ENCODE peak calls at places on chromosome 16, in ten cellular contexts. T is PC-9, O is fibroblast of lung, M is keratinocyte, S is mammary epithelial cell, H is endothelial cell of umbilical vein, R is DND-41, F is MM.1S, A is hepatocyte, B is H1. E is an unnamed sample. For H3K9me3, the result is how much of the 10 kb centered on the place peaks cover.

GRCh38 chr16:50940275-50940854 is 198.5 kb downstream of the CYLD start:
- DNase-seq in M (no peak), H (no peak), O (no peak), R (no peak), T (no peak), B (no peak), F (no peak), S (no peak), A (no peak), E (peak)

GRCh38 chr16:4521971-4522623 is 16.5 kb downstream of the CDIP1 start:
- DNase-seq in F (no peak), A (peak), H (no peak), B (no peak), R (no peak), M (no peak), O (no peak), T (no peak), S (no peak), E (peak)

GRCh38 chr16:87163637-87164036 is 153.6 kb downstream of the C16orf95 start:
- DNase-seq in R (no peak), S (no peak), F (no peak), B (no peak), O (no peak), M (no peak), H (no peak), A (no peak), T (no peak), E (no peak)

GRCh38 chr16:89197633-89198416 is 2.5 kb downstream of the SLC22A31 start:
- DNase-seq in O (no peak), M (no peak), A (peak), S (no peak), H (no peak), T (no peak), R (no peak), B (no peak), F (no peak), E (no peak)

GRCh38 chr16:26795184-26795583 is 271.5 kb upstream of the C16orf82 start:
- DNase-seq in M (no peak), O (no peak), A (peak), F (no peak), S (no peak), H (no peak), T (no peak), B (peak), R (peak), E (peak)

GRCh38 chr16:87472142-87472778 is 20.6 kb downstream of the ZCCHC14 start:
- DNase-seq in M (no peak), T (no peak), S (no peak), B (no peak), A (no peak), O (no peak), F (no peak), H (no peak), R (no peak), E (no peak)

GRCh38 chr16:85369741-85370528 is 243.2 kb upstream of the GSE1 start:
- DNase-seq in H (no peak), M (no peak), B (no peak), F (peak), O (no peak), R (peak), S (no peak), T (no peak), A (peak), E (peak)

GRCh38 chr16:65547799-65548446 is 426.1 kb upstream of the CDH11 start:
- DNase-seq in F (no peak), S (peak), M (peak), H (no peak), R (no peak), B (no peak), O (peak), T (no peak), A (peak), E (peak)

GRCh38 chr16:89172901-89173628 is 1.5 kb downstream of the CDH15 start:
- DNase-seq in F (no peak), T (no peak), A (no peak), B (no peak), H (no peak), M (no peak), S (no peak), O (no peak), R (no peak), E (peak)

GRCh38 chr16:89137666-89138512 is 33.7 kb upstream of the CDH15 start:
- DNase-seq in T (no peak), F (no peak), B (no peak), S (no peak), A (no peak), H (no peak), O (no peak), M (no peak), R (no peak), E (no peak)

GRCh38 chr16:79751785-79752184 is 151.2 kb upstream of the MAF start:
- DNase-seq in T (no peak), H (no peak), F (no peak), M (peak), S (peak), A (no peak), B (no peak), O (peak), R (no peak), E (no peak)
- H3K9me3 ChIP-seq in T (under half), H (under half), F (under half), M (under half), S (under half), A (under half), B (under half), O (under half), R (under half), E (under half)

DNA sequence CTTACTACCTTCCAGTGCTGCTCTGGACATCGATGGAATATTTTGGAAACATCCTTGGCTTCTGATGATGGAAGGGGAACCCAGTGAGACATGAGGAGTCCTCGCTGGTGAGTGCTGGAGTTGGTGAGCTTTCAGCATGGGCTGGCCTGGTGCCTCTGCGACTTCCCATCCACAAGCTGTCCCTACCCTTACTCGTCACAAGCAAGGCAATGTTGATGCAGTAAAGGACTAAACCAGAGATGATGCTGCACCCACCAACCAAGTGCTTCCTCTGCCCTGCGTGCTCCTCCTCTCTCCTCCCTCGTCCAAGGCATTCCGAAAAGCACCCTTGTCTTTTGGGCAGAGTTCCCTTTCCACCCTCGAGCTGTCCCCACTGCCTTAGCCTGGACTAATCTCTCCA is 154.7 kb downstream of the GRIN2A start:
- DNase-seq in F (no peak), S (no peak), R (no peak), H (no peak), M (no peak), T (no peak), O (no peak), A (no peak), B (no peak), E (no peak)
- H3K4me2 ChIP-seq in F (no peak), S (no peak), R (no peak), H (no peak), M (no peak), T (no peak), O (no peak), A (no peak), B (no peak), E (no peak)

GRCh38 chr16:48560692-48561091 is 49.3 kb downstream of the N4BP1 start:
- DNase-seq in M (no peak), F (no peak), S (no peak), B (no peak), H (no peak), A (no peak), R (no peak), T (no peak), O (no peak), E (no peak)
- TF ChIP-seq EZH2 in M (no peak), F (no peak), S (no peak), B (no peak), H (no peak), A (no peak), R (no peak), T (no peak), O (no peak), E (no peak)

GRCh38 chr16:35751191-35751941 is 2292.0 kb downstream of the TP53TG3F start:
- DNase-seq in O (no peak), B (no peak), M (peak), S (no peak), A (no peak), F (no peak), H (no peak), R (no peak), T (no peak), E (no peak)

GRCh38 chr16:35752012-35752772 is 2292.8 kb downstream of the TP53TG3F start:
- DNase-seq in R (no peak), O (no peak), B (no peak), H (no peak), T (no peak), M (no peak), S (no peak), F (no peak), A (no peak), E (no peak)

GRCh38 chr16:35754391-35755369 is 2295.3 kb downstream of the TP53TG3F start:
- DNase-seq in S (no peak), T (no peak), B (no peak), R (no peak), F (no peak), O (no peak), M (no peak), A (peak), H (no peak), E (no peak)

GRCh38 chr16:35753559-35754390 is 2294.4 kb downstream of the TP53TG3F start:
- DNase-seq in T (no peak), S (no peak), R (no peak), F (no peak), H (no peak), O (no peak), M (no peak), B (no peak), A (peak), E (no peak)

GRCh38 chr16:35752773-35753558 is 2293.6 kb downstream of the TP53TG3F start:
- DNase-seq in B (no peak), H (no peak), T (no peak), A (no peak), O (no peak), S (no peak), R (no peak), F (no peak), M (no peak), E (no peak)
- H3K9me3 ChIP-seq in B (half or more), H (under half), T (under half), A (under half), O (under half), S (under half), R (half or more), F (under half), M (under half), E (under half)

GRCh38 chr16:53429221-53429943 is 4.9 kb upstream of the RBL2 start:
- DNase-seq in H (peak), F (no peak), B (no peak), A (peak), O (peak), S (peak), R (no peak), M (no peak), T (peak), E (no peak)
- H3K4me2 ChIP-seq in H (no peak), F (no peak), B (no peak), A (no peak), O (no peak), S (no peak), R (no peak), M (no peak), T (peak), E (no peak)

DNA sequence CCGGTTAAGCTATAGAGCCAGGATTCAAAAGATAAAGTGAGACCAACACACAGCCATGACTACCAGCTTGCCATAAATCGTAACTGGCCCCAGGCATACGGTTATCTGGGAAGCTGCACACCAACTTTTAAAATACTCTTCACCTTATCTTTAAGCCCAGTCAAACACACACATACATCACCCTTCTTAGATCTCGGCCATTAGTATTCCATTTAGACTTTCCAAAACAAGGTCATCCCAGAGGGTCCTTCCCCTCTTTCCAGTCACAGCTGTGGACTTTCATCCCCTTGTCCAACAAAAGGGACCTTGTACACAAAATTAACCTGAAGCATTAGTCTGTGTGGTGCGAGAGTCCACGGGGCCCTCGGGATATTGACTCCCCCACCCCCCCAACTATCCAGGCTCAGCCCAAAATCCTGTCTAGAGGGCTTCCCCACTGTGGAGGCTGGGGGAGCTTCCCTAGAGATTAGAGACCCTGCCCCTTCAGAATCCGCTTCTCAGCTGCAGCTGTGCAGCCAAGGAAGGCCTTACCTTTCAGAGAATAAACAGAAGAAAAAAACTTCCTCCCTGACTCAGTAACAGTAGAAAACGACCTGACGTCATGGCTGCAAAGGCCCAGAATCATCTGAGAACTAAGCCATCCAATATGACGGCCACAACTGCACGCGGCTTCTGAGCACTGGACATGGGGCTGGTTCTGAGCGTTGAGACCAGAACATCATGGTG is 9.9 kb downstream of the ZFHX3 start:
- DNase-seq in H (no peak), B (no peak), S (no peak), O (no peak), T (peak), R (no peak), F (no peak), A (no peak), M (no peak), E (peak)
- TF ChIP-seq EZH2 in H (no peak), B (no peak), S (no peak), O (no peak), T (no peak), R (no peak), F (no peak), A (no peak), M (no peak), E (no peak)

DNA sequence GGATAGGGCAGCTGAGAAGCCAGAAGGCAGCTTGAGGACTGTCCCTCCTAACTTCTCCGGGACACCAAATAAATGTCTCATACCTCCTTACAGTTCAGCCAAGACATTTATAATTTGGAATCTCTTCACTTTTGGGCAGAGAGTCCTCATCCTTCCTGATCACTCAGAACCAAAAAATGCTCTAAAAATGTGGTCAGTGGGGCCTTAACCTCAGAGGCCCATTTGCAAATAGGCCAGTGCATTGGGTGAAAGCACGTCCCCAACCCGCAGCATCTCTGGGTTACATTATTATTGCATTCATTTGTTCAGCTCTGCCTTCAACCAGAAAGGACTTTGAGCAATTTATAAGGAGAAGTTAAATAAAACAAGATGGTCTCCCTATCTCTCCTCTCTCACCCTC is 112.4 kb upstream of the IRX3 start:
- DNase-seq in F (no peak), M (no peak), A (no peak), S (no peak), B (no peak), T (no peak), R (no peak), O (no peak), H (no peak), E (no peak)
- H3K9me3 ChIP-seq in F (under half), M (under half), A (under half), S (under half), B (under half), T (under half), R (under half), O (under half), H (under half), E (under half)

DNA sequence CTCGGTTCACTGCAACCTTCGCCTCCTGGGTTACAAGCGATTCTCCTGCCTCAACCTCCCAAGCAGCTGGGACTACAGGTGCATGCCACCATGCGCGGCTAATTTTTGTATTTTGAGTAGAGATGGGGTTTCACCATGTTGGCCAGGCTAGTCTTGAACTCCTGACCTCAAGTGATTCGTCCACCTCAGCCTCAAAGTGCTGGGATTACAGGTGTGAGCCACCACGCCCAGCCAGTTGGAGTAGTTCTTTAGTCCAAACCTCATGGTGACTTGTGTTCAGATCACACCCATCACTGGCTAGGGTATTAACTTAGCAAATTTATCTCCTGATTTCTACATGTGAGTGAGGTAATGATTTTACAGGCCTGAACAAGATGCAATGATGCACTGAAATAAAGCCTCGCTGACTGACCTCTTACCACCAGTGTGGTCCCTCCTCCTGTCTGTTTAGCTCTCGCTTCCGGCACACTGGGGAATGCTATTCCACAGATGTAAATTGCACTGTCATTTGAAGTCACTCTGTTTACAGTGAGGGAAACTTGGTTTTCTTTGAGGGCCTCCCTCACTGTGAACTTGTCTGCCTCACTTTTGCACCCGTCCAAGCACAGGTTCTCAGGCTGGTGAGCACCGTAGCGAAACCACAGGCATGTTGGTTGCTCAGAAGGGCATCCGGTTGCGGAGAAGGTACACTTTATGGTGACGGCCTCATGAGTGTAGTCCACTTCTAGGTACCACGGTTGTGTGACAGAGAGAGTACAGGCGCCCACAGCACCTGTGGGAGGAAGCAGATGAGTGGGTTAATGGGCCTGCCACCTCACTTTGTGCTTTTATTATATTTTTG is 5.5 kb downstream of the IGSF6 start:
- DNase-seq in R (peak), F (no peak), T (no peak), S (peak), A (no peak), H (no peak), O (no peak), M (no peak), B (no peak), E (no peak)
- H3K4me2 ChIP-seq in R (peak), F (no peak), T (no peak), S (no peak), A (no peak), H (no peak), O (no peak), M (no peak), B (no peak), E (no peak)

DNA sequence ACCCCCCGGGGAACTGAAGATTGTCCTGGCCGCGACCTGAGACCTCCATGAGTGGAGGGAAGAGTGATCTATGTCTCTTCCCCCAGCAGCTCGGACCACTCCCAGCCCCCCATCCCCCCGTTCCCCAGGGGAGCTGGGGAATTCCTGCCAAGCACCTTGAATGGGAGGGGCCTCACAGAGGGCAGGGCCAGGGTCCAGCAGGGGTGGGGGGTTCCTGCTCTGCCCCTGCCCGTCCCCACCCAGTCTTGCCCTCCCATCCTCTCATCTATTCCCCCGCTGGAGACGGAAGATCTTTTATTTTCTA is 9.4 kb downstream of the TUFM start:
- DNase-seq in O (no peak), F (no peak), T (no peak), S (no peak), H (no peak), M (no peak), A (no peak), B (no peak), R (no peak), E (no peak)
- TF ChIP-seq EZH2 in O (no peak), F (no peak), T (no peak), S (no peak), H (no peak), M (no peak), A (no peak), B (no peak), R (no peak), E (no peak)